ENCODE peak calls at places on chromosomes 3 and 15, in four cellular contexts. One of them, this sample, is unnamed.
A peak's percentile ranks its signal among the peaks of the same experiment; 100 is the strongest.

GRCh38 chr3:123226549-123226948 is 24.8 kb downstream of the SEC22A start:
- DNase-seq in breast epithelium: no peak
- DNase-seq in astrocyte of the spinal cord: no peak
- DNase-seq in neural progenitor cell: no peak
- DNase-seq in this sample: no peak

GRCh38 chr15:47718474-47719440 is 1.5 kb downstream of the SEMA6D start:
- DNase-seq in breast epithelium: no peak
- DNase-seq in astrocyte of the spinal cord: peak; percentile 35
- DNase-seq in neural progenitor cell: peak; percentile 59
- DNase-seq in this sample: no peak

GRCh38 chr3:139173372-139174108 is 128.8 kb upstream of the PRR23C start:
- DNase-seq in breast epithelium: no peak
- DNase-seq in astrocyte of the spinal cord: peak; percentile 49
- DNase-seq in neural progenitor cell: no peak
- DNase-seq in this sample: peak; percentile 32

GRCh38 chr15:89912674-89913396 is at the start of gene ARPIN:
- DNase-seq in breast epithelium: peak; percentile 61
- DNase-seq in astrocyte of the spinal cord: peak; percentile 30
- DNase-seq in neural progenitor cell: peak; percentile 83
- DNase-seq in this sample: peak; percentile 77

GRCh38 chr15:61415617-61416120 is 186.6 kb upstream of the RORA start:
- DNase-seq in breast epithelium: no peak
- DNase-seq in astrocyte of the spinal cord: no peak
- DNase-seq in neural progenitor cell: no peak
- DNase-seq in this sample: no peak

GRCh38 chr15:90782450-90782849 is 65.3 kb downstream of the BLM start:
- DNase-seq in breast epithelium: no peak
- DNase-seq in astrocyte of the spinal cord: no peak
- DNase-seq in neural progenitor cell: no peak
- DNase-seq in this sample: no peak

GRCh38 chr3:196694202-196694638 is 17.8 kb downstream of the CEP19 start:
- DNase-seq in breast epithelium: no peak
- DNase-seq in astrocyte of the spinal cord: no peak
- DNase-seq in neural progenitor cell: no peak
- DNase-seq in this sample: peak; percentile 45

GRCh38 chr3:152302521-152303021 is 33.8 kb downstream of the MBNL1 start:
- DNase-seq in breast epithelium: no peak
- DNase-seq in astrocyte of the spinal cord: peak; percentile 89
- DNase-seq in neural progenitor cell: no peak
- DNase-seq in this sample: peak; percentile 84

GRCh38 chr3:99330281-99330680 is 308.1 kb upstream of the COL8A1 start:
- DNase-seq in breast epithelium: no peak
- DNase-seq in astrocyte of the spinal cord: peak; percentile 73
- DNase-seq in neural progenitor cell: no peak
- DNase-seq in this sample: no peak

GRCh38 chr3:133885241-133885711 is 10.4 kb downstream of the RAB6B start:
- DNase-seq in breast epithelium: no peak
- DNase-seq in astrocyte of the spinal cord: no peak
- DNase-seq in neural progenitor cell: no peak
- DNase-seq in this sample: no peak

GRCh38 chr15:54226455-54226854 is 248.2 kb downstream of the UNC13C start:
- DNase-seq in breast epithelium: no peak
- DNase-seq in astrocyte of the spinal cord: no peak
- DNase-seq in neural progenitor cell: no peak
- DNase-seq in this sample: no peak

GRCh38 chr15:73389971-73390544 is 21.3 kb upstream of the HCN4 start:
- DNase-seq in breast epithelium: no peak
- DNase-seq in astrocyte of the spinal cord: no peak
- DNase-seq in neural progenitor cell: no peak
- DNase-seq in this sample: peak; percentile 26

GRCh38 chr3:28139288-28139687 is 102.1 kb upstream of the CMC1 start:
- DNase-seq in breast epithelium: no peak
- DNase-seq in astrocyte of the spinal cord: no peak
- DNase-seq in neural progenitor cell: no peak
- DNase-seq in this sample: no peak

GRCh38 chr3:88369337-88369736 is 219.6 kb downstream of the C3orf38 start:
- DNase-seq in breast epithelium: no peak
- DNase-seq in astrocyte of the spinal cord: no peak
- DNase-seq in neural progenitor cell: no peak
- DNase-seq in this sample: no peak

GRCh38 chr3:119356646-119357045 is 62.5 kb downstream of the ARHGAP31 start:
- DNase-seq in breast epithelium: no peak
- DNase-seq in astrocyte of the spinal cord: no peak
- DNase-seq in neural progenitor cell: no peak
- DNase-seq in this sample: no peak

GRCh38 chr15:49521802-49522201 is 98.8 kb downstream of the FGF7 start:
- DNase-seq in breast epithelium: no peak
- DNase-seq in astrocyte of the spinal cord: no peak
- DNase-seq in neural progenitor cell: no peak
- DNase-seq in this sample: peak; percentile 18

GRCh38 chr3:46867550-46867898 is 4.3 kb upstream of the MYL3 start:
- DNase-seq in breast epithelium: peak; percentile 74
- DNase-seq in astrocyte of the spinal cord: no peak
- DNase-seq in neural progenitor cell: no peak
- DNase-seq in this sample: peak; percentile 72

GRCh38 chr3:144480520-144480919 is 508.9 kb downstream of the DIPK2A start:
- DNase-seq in breast epithelium: no peak
- DNase-seq in astrocyte of the spinal cord: no peak
- DNase-seq in neural progenitor cell: no peak
- DNase-seq in this sample: no peak

GRCh38 chr3:33144433-33144832 is 30.6 kb downstream of the CRTAP start:
- DNase-seq in breast epithelium: no peak
- DNase-seq in astrocyte of the spinal cord: no peak
- DNase-seq in neural progenitor cell: peak; percentile 69
- DNase-seq in this sample: no peak

GRCh38 chr15:24856397-24857093 is 98.2 kb upstream of the SNRPN start:
- DNase-seq in breast epithelium: no peak
- DNase-seq in astrocyte of the spinal cord: peak; percentile 62
- DNase-seq in neural progenitor cell: peak; percentile 96
- DNase-seq in this sample: no peak

GRCh38 chr3:177338697-177339219 is 141.5 kb upstream of the TBL1XR1 start:
- DNase-seq in breast epithelium: no peak
- DNase-seq in astrocyte of the spinal cord: no peak
- DNase-seq in neural progenitor cell: no peak
- DNase-seq in this sample: no peak

GRCh38 chr3:97821413-97821809 is 400 bp upstream of the CRYBG3 start:
- DNase-seq in breast epithelium: peak; percentile 56
- DNase-seq in astrocyte of the spinal cord: peak; percentile 77
- DNase-seq in neural progenitor cell: no peak
- DNase-seq in this sample: no peak

GRCh38 chr3:64187065-64187959 is 38.0 kb downstream of the PRICKLE2 start:
- DNase-seq in breast epithelium: no peak
- DNase-seq in astrocyte of the spinal cord: peak; percentile 98
- DNase-seq in neural progenitor cell: no peak
- DNase-seq in this sample: peak; percentile 90

GRCh38 chr15:73504885-73505284 is 61.9 kb downstream of the REC114 start:
- DNase-seq in breast epithelium: no peak
- DNase-seq in astrocyte of the spinal cord: no peak
- DNase-seq in neural progenitor cell: no peak
- DNase-seq in this sample: no peak

GRCh38 chr3:66998899-66999235 is 760 bp downstream of the KBTBD8 start:
- DNase-seq in breast epithelium: no peak
- DNase-seq in astrocyte of the spinal cord: peak; percentile 40
- DNase-seq in neural progenitor cell: no peak
- DNase-seq in this sample: no peak

GRCh38 chr3:113255100-113255853 is 43.9 kb downstream of the BOC start:
- DNase-seq in breast epithelium: no peak
- DNase-seq in astrocyte of the spinal cord: no peak
- DNase-seq in neural progenitor cell: no peak
- DNase-seq in this sample: no peak

GRCh38 chr3:52372822-52373504 is 56.8 kb downstream of the DNAH1 start:
- DNase-seq in breast epithelium: no peak
- DNase-seq in astrocyte of the spinal cord: no peak
- DNase-seq in neural progenitor cell: peak; percentile 67
- DNase-seq in this sample: no peak

GRCh38 chr3:123028233-123028828 is 768 bp upstream of the SEMA5B start:
- DNase-seq in breast epithelium: no peak
- DNase-seq in astrocyte of the spinal cord: peak; percentile 71
- DNase-seq in neural progenitor cell: peak; percentile 81
- DNase-seq in this sample: peak; percentile 68

GRCh38 chr3:142858043-142858442 is 30.8 kb downstream of the PCOLCE2 start:
- DNase-seq in breast epithelium: no peak
- DNase-seq in astrocyte of the spinal cord: no peak
- DNase-seq in neural progenitor cell: no peak
- DNase-seq in this sample: no peak

GRCh38 chr3:75048650-75049049 is 434.2 kb upstream of the CNTN3 start:
- DNase-seq in breast epithelium: no peak
- DNase-seq in astrocyte of the spinal cord: no peak
- DNase-seq in neural progenitor cell: no peak
- DNase-seq in this sample: no peak

GRCh38 chr3:169052465-169053302 is 610.8 kb downstream of the MECOM start:
- DNase-seq in breast epithelium: no peak
- DNase-seq in astrocyte of the spinal cord: no peak
- DNase-seq in neural progenitor cell: no peak
- DNase-seq in this sample: no peak

GRCh38 chr3:94440767-94441493 is 378.1 kb downstream of the NSUN3 start:
- DNase-seq in breast epithelium: no peak
- DNase-seq in astrocyte of the spinal cord: peak; percentile 81
- DNase-seq in neural progenitor cell: no peak
- DNase-seq in this sample: peak; percentile 45

GRCh38 chr3:64216706-64217105 is 8.6 kb downstream of the PRICKLE2 start:
- DNase-seq in breast epithelium: no peak
- DNase-seq in astrocyte of the spinal cord: peak; percentile 54
- DNase-seq in neural progenitor cell: peak; percentile 53
- DNase-seq in this sample: no peak

GRCh38 chr3:195107593-195107992 is 163.4 kb downstream of the XXYLT1 start:
- DNase-seq in breast epithelium: no peak
- DNase-seq in astrocyte of the spinal cord: no peak
- DNase-seq in neural progenitor cell: no peak
- DNase-seq in this sample: no peak

GRCh38 chr3:195104340-195104739 is 166.6 kb downstream of the XXYLT1 start:
- DNase-seq in breast epithelium: no peak
- DNase-seq in astrocyte of the spinal cord: no peak
- DNase-seq in neural progenitor cell: no peak
- DNase-seq in this sample: no peak

GRCh38 chr3:195105389-195105788 is 165.6 kb downstream of the XXYLT1 start:
- DNase-seq in breast epithelium: no peak
- DNase-seq in astrocyte of the spinal cord: no peak
- DNase-seq in neural progenitor cell: no peak
- DNase-seq in this sample: no peak

GRCh38 chr3:195105841-195106417 is 165.0 kb downstream of the XXYLT1 start:
- DNase-seq in breast epithelium: no peak
- DNase-seq in astrocyte of the spinal cord: no peak
- DNase-seq in neural progenitor cell: no peak
- DNase-seq in this sample: no peak

GRCh38 chr3:195106418-195106906 is 164.5 kb downstream of the XXYLT1 start:
- DNase-seq in breast epithelium: peak; percentile 65
- DNase-seq in astrocyte of the spinal cord: peak; percentile 66
- DNase-seq in neural progenitor cell: peak; percentile 82
- DNase-seq in this sample: peak; percentile 84
- H3K4me3 ChIP-seq in breast epithelium: peak overlapping the region; percentile 20
- H3K4me3 ChIP-seq in astrocyte of the spinal cord: peak overlapping the region; percentile 4
- H3K4me3 ChIP-seq in neural progenitor cell: no peak overlapping the region
- H3K4me3 ChIP-seq in this sample: no peak overlapping the region

GRCh38 chr15:83285284-83285978 is 967 bp upstream of the BNC1 start:
- DNase-seq in breast epithelium: no peak
- DNase-seq in astrocyte of the spinal cord: no peak
- DNase-seq in neural progenitor cell: peak; percentile 28
- DNase-seq in this sample: no peak

GRCh38 chr15:83284563-83285283 is at the start of gene BNC1:
- DNase-seq in breast epithelium: no peak
- DNase-seq in astrocyte of the spinal cord: peak; percentile 45
- DNase-seq in neural progenitor cell: peak; percentile 67
- DNase-seq in this sample: peak; percentile 20

GRCh38 chr15:83283813-83284562 is 476 bp downstream of the BNC1 start:
- DNase-seq in breast epithelium: no peak
- DNase-seq in astrocyte of the spinal cord: peak; percentile 53
- DNase-seq in neural progenitor cell: peak; percentile 57
- DNase-seq in this sample: peak; percentile 58

GRCh38 chr15:83282859-83283812 is 1.3 kb downstream of the BNC1 start:
- DNase-seq in breast epithelium: no peak
- DNase-seq in astrocyte of the spinal cord: peak; percentile 58
- DNase-seq in neural progenitor cell: peak; percentile 76
- DNase-seq in this sample: peak; percentile 65

DNA sequence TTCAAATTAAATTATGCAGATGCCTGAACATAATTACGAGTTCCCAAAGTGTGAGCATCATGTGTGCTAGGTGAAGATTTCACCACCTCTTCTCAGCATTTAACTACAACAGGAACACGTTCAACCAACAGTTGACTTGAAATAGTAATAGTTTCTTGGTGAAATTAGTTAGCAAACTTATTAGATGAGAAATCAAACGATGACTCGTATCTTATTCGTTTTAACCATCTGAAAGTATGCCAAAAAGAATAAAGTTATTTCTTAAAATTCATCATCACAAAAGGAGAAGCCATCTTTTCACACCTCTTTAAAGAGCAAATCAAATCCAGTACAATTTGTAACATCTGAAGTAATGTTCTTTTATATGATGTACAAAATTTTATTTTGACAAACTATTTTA is 2.3 kb downstream of the BNC1 start:
- DNase-seq in breast epithelium: no peak
- DNase-seq in astrocyte of the spinal cord: peak; percentile 21
- DNase-seq in neural progenitor cell: no peak
- DNase-seq in this sample: no peak
- TF ChIP-seq CTCF in breast epithelium: no peak
- TF ChIP-seq CTCF in astrocyte of the spinal cord: no peak
- TF ChIP-seq CTCF in neural progenitor cell: no peak
- TF ChIP-seq CTCF in this sample: no peak

GRCh38 chr15:28884151-28884940 is 1.4 kb upstream of the APBA2 start:
- DNase-seq in breast epithelium: no peak
- DNase-seq in astrocyte of the spinal cord: no peak
- DNase-seq in neural progenitor cell: no peak
- DNase-seq in this sample: no peak

GRCh38 chr15:28887344-28888174 is 1.8 kb downstream of the APBA2 start:
- DNase-seq in breast epithelium: no peak
- DNase-seq in astrocyte of the spinal cord: no peak
- DNase-seq in neural progenitor cell: no peak
- DNase-seq in this sample: peak; percentile 28

GRCh38 chr15:28886431-28887343 is 913 bp downstream of the APBA2 start:
- DNase-seq in breast epithelium: no peak
- DNase-seq in astrocyte of the spinal cord: no peak
- DNase-seq in neural progenitor cell: peak; percentile 55
- DNase-seq in this sample: peak; percentile 36

GRCh38 chr15:28885630-28886430 is at the start of gene APBA2:
- DNase-seq in breast epithelium: no peak
- DNase-seq in astrocyte of the spinal cord: peak; percentile 37
- DNase-seq in neural progenitor cell: peak; percentile 90
- DNase-seq in this sample: peak; percentile 80

DNA sequence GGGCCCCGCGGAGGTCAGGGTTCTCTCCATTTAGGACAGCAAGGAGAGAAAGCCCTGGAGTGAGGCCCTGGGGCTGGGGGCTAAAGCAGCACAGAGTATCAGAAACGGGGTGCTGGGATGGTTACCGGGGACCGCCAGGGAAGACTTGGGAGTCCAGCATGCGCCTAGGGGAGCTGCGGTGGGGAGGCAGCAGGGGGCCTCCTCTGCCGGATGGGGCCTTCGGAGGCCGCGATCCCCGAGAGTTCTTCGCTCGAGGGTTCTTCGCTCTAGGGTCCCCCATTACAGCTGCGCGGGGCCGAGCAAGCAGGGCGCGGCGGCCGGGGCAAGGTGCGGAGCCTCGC is 515 bp upstream of the APBA2 start:
- DNase-seq in breast epithelium: no peak
- DNase-seq in astrocyte of the spinal cord: no peak
- DNase-seq in neural progenitor cell: no peak
- DNase-seq in this sample: no peak
- H3K4me3 ChIP-seq in breast epithelium: peak overlapping the region; percentile 56
- H3K4me3 ChIP-seq in astrocyte of the spinal cord: peak overlapping the region; percentile 50
- H3K4me3 ChIP-seq in neural progenitor cell: peak overlapping the region; percentile 56
- H3K4me3 ChIP-seq in this sample: peak overlapping the region; percentile 52

GRCh38 chr15:80608688-80609087 is 86.4 kb upstream of the ABHD17C start:
- DNase-seq in breast epithelium: no peak
- DNase-seq in astrocyte of the spinal cord: no peak
- DNase-seq in neural progenitor cell: no peak
- DNase-seq in this sample: no peak
- TF ChIP-seq CTCF in breast epithelium: no peak
- TF ChIP-seq CTCF in astrocyte of the spinal cord: no peak
- TF ChIP-seq CTCF in neural progenitor cell: no peak
- TF ChIP-seq CTCF in this sample: no peak